ENCODE peak calls at places on chromosomes 6 and 20, in six cellular contexts. U is H9, V is IMR-90, R is neuronal stem cell, Q is H1, F is mesenchymal stem cell. J is an unnamed sample.

GRCh38 chr6:170165085-170165484 is 125.8 kb downstream of the DLL1 start:
- DNase-seq in R (no peak), U (peak), Q (no peak), V (no peak), F (no peak), J (no peak)

GRCh38 chr20:5131502-5131901 is 4.7 kb downstream of the CDS2 start:
- DNase-seq in U (no peak), F (no peak), V (no peak), Q (no peak), R (no peak), J (no peak)

GRCh38 chr6:79895382-79896100 is 51.8 kb downstream of the ELOVL4 start:
- DNase-seq in V (no peak), Q (no peak), U (no peak), F (no peak), R (no peak), J (no peak)

GRCh38 chr20:2742934-2743559 is 50.5 kb downstream of the EBF4 start:
- DNase-seq in V (peak), F (peak), R (peak), Q (peak), U (peak), J (peak)

GRCh38 chr6:136037246-136037884 is 185.9 kb downstream of the PDE7B start:
- DNase-seq in V (peak), Q (no peak), F (no peak), R (no peak), U (no peak), J (no peak)

GRCh38 chr20:45306431-45306982 is at the start of gene RBPJL:
- DNase-seq in U (peak), F (peak), Q (no peak), V (no peak), R (no peak), J (no peak)

GRCh38 chr6:141484726-141485125 is 648.0 kb upstream of the GJE1 start:
- DNase-seq in V (peak), F (peak), U (no peak), Q (no peak), R (no peak), J (no peak)

GRCh38 chr6:86502522-86502921 is 434.8 kb upstream of the HTR1E start:
- DNase-seq in U (no peak), R (no peak), V (no peak), F (no peak), Q (no peak), J (peak)

GRCh38 chr6:47195251-47195650 is 114.5 kb downstream of the TNFRSF21 start:
- DNase-seq in Q (no peak), R (no peak), V (peak), U (no peak), F (peak), J (no peak)

GRCh38 chr20:17935186-17935585 is 33.4 kb downstream of the SNX5 start:
- DNase-seq in F (peak), V (peak), Q (no peak), U (no peak), R (no peak), J (no peak)

GRCh38 chr6:125944434-125944816 is 12.1 kb upstream of the HINT3 start:
- DNase-seq in V (peak), F (peak), Q (no peak), R (no peak), U (no peak), J (no peak)

GRCh38 chr20:17558154-17558940 is 11.5 kb upstream of the DSTN start:
- DNase-seq in Q (no peak), R (no peak), F (peak), V (peak), U (peak), J (peak)

GRCh38 chr6:114138577-114139248 is 167.8 kb upstream of the HDAC2 start:
- DNase-seq in F (no peak), R (no peak), U (no peak), Q (no peak), V (no peak), J (no peak)

GRCh38 chr20:35151739-35152138 is 4.6 kb upstream of the EDEM2 start:
- DNase-seq in F (no peak), V (peak), U (no peak), R (no peak), Q (no peak), J (no peak)

GRCh38 chr20:32521780-32522524 is 63.2 kb downstream of the NOL4L start:
- DNase-seq in U (peak), Q (peak), F (peak), R (peak), V (peak), J (peak)

GRCh38 chr6:98929498-98930060 is 18.2 kb downstream of the FBXL4 start:
- DNase-seq in U (no peak), R (no peak), Q (no peak), V (peak), F (no peak), J (no peak)

GRCh38 chr6:13859871-13860555 is 45.7 kb upstream of the MCUR1 start:
- DNase-seq in F (no peak), U (peak), Q (no peak), V (no peak), R (no peak), J (no peak)

GRCh38 chr6:158589371-158589770 is 29.5 kb downstream of the TMEM181 start:
- DNase-seq in Q (no peak), R (no peak), V (no peak), F (no peak), U (no peak), J (no peak)

GRCh38 chr20:16444056-16444777 is 129.0 kb downstream of the KIF16B start:
- DNase-seq in V (peak), Q (no peak), F (no peak), R (no peak), U (no peak), J (no peak)

GRCh38 chr6:42899871-42900270 is 16.0 kb upstream of the PTCRA start:
- DNase-seq in U (no peak), V (no peak), F (no peak), R (no peak), Q (no peak), J (no peak)

GRCh38 chr20:57402206-57403125 is 11.3 kb downstream of the RBM38 start:
- DNase-seq in Q (no peak), F (no peak), R (no peak), V (no peak), U (no peak), J (no peak)

GRCh38 chr6:29230666-29231065 is 60.0 kb downstream of the OR2J2 start:
- DNase-seq in U (no peak), V (no peak), Q (no peak), F (no peak), R (no peak), J (no peak)

GRCh38 chr6:29236060-29236459 is 65.4 kb downstream of the OR2J2 start:
- DNase-seq in R (no peak), Q (no peak), V (no peak), F (no peak), U (peak), J (no peak)

GRCh38 chr6:29227235-29227634 is 56.5 kb downstream of the OR2J2 start:
- DNase-seq in Q (no peak), F (no peak), U (no peak), R (no peak), V (no peak), J (no peak)

GRCh38 chr6:29236634-29237033 is 64.9 kb upstream of the OR14J1 start:
- DNase-seq in Q (no peak), U (no peak), F (no peak), V (no peak), R (no peak), J (no peak)

GRCh38 chr6:29232725-29233124 is 62.0 kb downstream of the OR2J2 start:
- DNase-seq in Q (no peak), U (no peak), F (no peak), V (no peak), R (no peak), J (no peak)
- H3K14ac ChIP-seq in Q (no peak), U (no peak), F (no peak), V (no peak), R (no peak), J (no peak)

GRCh38 chr6:28673800-28674671 is 148.4 kb downstream of the GPX5 start:
- DNase-seq in F (peak), R (peak), U (peak), Q (peak), V (peak), J (peak)
- H3K9ac ChIP-seq in F (peak), R (no peak), U (peak), Q (peak), V (no peak), J (peak)

GRCh38 chr6:111723412-111723970 is 117.8 kb upstream of the TRAF3IP2 start:
- DNase-seq in F (no peak), V (no peak), Q (no peak), R (no peak), U (no peak), J (no peak)
- H3K14ac ChIP-seq in F (no peak), V (no peak), Q (no peak), R (no peak), U (no peak), J (no peak)

DNA sequence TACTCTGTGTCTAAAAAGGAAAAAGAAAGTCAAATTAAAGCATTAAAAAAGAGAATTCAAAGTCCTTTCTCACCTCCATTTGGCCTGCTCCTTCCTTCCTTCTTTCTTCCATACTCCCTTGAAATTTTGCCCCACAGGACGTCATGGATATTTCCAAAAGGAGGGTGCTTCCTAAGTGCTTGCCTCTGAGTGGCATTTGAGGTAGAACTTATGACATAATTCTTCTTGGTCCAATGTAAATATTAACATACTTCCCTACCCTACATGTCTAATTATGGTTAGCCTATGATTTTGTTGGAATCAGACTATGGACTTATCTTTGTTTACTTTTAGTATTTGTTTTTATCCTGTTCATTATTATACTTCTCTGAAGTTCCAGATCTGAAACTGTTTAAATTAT is 132.3 kb downstream of the PFDN4 start:
- DNase-seq in U (no peak), F (no peak), V (peak), Q (no peak), R (no peak), J (no peak)
- H3K9ac ChIP-seq in U (no peak), F (peak), V (no peak), Q (no peak), R (no peak), J (no peak)

GRCh38 chr6:20943036-20943627 is 408.9 kb downstream of the CDKAL1 start:
- DNase-seq in U (no peak), V (no peak), F (no peak), R (no peak), Q (no peak), J (no peak)
- H3K14ac ChIP-seq in U (no peak), V (no peak), F (no peak), R (no peak), Q (no peak), J (no peak)

DNA sequence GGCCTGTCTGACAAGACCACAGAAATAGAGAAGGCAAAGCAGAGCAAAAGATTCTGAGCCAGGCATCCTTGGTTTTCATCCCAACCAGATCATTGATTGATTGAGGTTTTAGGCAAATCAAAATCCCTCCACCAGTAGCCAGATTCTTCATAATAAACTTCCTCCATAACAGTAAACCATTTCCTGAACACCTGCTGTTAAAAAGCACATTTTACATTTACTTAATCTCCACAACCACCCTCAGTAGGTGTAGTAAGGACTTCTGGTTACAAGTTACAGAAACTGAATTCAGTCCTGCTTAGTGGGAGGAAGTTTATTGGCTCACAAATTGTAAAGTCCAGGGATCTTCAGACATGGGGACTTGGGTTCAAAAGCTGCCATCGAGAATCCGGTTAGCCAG is 28.3 kb downstream of the EIF2S2 start:
- DNase-seq in F (no peak), V (no peak), U (no peak), R (no peak), Q (no peak), J (no peak)
- H3K9ac ChIP-seq in F (peak), V (no peak), U (no peak), R (no peak), Q (no peak), J (no peak)

DNA sequence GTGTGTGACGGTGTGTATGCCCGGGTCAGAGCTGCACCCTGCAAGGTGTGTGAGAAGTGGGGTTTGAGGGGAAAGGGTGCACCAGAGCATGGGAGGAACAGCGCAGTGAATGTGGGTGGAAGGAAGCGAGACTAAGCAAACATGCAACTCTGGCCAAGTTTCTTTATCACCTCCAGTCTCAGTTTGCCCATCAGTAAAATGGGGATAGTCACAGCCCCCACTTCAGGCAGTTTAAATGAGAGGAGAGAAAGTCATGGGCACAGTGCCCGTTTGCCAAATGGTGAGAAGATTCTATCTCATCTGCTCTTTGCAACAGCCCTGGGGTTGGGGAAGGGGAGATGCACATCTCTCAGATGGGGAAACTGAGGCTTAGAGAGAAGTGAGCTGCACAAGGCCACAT is 12.8 kb upstream of the VSTM2L start:
- DNase-seq in Q (no peak), U (no peak), V (no peak), F (no peak), R (no peak), J (no peak)
- H3K14ac ChIP-seq in Q (no peak), U (no peak), V (no peak), F (no peak), R (no peak), J (no peak)

GRCh38 chr6:155112757-155113156 is 117.6 kb downstream of the TIAM2 start:
- DNase-seq in U (no peak), Q (no peak), F (no peak), V (no peak), R (no peak), J (no peak)
- H3K9ac ChIP-seq in U (no peak), Q (no peak), F (no peak), V (no peak), R (no peak), J (no peak)

DNA sequence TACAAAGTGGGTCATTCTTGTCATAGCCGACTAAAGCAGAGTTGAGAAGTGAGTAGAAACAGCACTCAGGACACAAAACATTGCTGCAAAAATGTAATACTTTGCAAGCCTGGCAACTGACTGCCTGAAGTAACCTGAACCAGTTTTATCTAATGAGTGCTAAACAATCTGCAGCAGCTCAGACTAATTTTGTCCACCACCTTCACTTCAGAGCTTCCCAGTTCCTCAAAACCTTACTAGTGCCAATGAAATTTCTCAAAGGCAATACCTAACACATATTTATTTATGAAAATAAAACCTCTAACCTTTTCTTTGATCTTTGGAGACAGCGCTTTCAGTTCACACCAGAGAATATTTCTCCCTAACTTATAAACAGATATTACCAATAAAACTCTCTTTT is 56.7 kb upstream of the FKBP1C start:
- DNase-seq in V (no peak), F (no peak), R (no peak), Q (no peak), U (no peak), J (no peak)
- H3K14ac ChIP-seq in V (no peak), F (no peak), R (no peak), Q (no peak), U (no peak), J (no peak)